ENCODE peak calls at places on chromosome 3, in six cellular contexts. One of them, this sample, is unnamed.

GRCh38 chr3:146160233-146160963 is 586 bp downstream of the PLOD2 start:
- DNase-seq in left ventricle myocardium inferior: peak
- DNase-seq in cardiac muscle cell: peak
- DNase-seq in GM12865: peak
- DNase-seq in dorsolateral prefrontal cortex: peak
- DNase-seq in lower leg skin: peak
- DNase-seq in this sample: no peak

GRCh38 chr3:3237979-3238378 is 58.5 kb upstream of the CRBN start:
- DNase-seq in cardiac muscle cell: no peak
- DNase-seq in GM12865: no peak
- DNase-seq in left ventricle myocardium inferior: no peak
- DNase-seq in dorsolateral prefrontal cortex: no peak
- DNase-seq in lower leg skin: no peak
- DNase-seq in this sample: no peak

GRCh38 chr3:72655151-72655551 is 193.1 kb downstream of the SHQ1 start:
- DNase-seq in dorsolateral prefrontal cortex: peak
- DNase-seq in GM12865: no peak
- DNase-seq in left ventricle myocardium inferior: no peak
- DNase-seq in cardiac muscle cell: peak
- DNase-seq in lower leg skin: no peak
- DNase-seq in this sample: no peak

GRCh38 chr3:133663569-133664313 is 2.0 kb upstream of the TOPBP1 start:
- DNase-seq in dorsolateral prefrontal cortex: no peak
- DNase-seq in GM12865: peak
- DNase-seq in left ventricle myocardium inferior: no peak
- DNase-seq in lower leg skin: no peak
- DNase-seq in cardiac muscle cell: peak
- DNase-seq in this sample: no peak

GRCh38 chr3:87957575-87957974 is 101.2 kb downstream of the CGGBP1 start:
- DNase-seq in lower leg skin: no peak
- DNase-seq in GM12865: no peak
- DNase-seq in dorsolateral prefrontal cortex: no peak
- DNase-seq in cardiac muscle cell: no peak
- DNase-seq in left ventricle myocardium inferior: no peak
- DNase-seq in this sample: no peak

GRCh38 chr3:111799951-111800350 is 59.1 kb upstream of the PHLDB2 start:
- DNase-seq in dorsolateral prefrontal cortex: no peak
- DNase-seq in lower leg skin: no peak
- DNase-seq in GM12865: no peak
- DNase-seq in left ventricle myocardium inferior: no peak
- DNase-seq in cardiac muscle cell: no peak
- DNase-seq in this sample: no peak

GRCh38 chr3:196097373-196098154 is 15.7 kb upstream of the TFRC start:
- DNase-seq in cardiac muscle cell: no peak
- DNase-seq in lower leg skin: no peak
- DNase-seq in left ventricle myocardium inferior: no peak
- DNase-seq in dorsolateral prefrontal cortex: no peak
- DNase-seq in GM12865: no peak
- DNase-seq in this sample: no peak

GRCh38 chr3:46538803-46539442 is 27.2 kb downstream of the LRRC2 start:
- DNase-seq in GM12865: peak
- DNase-seq in cardiac muscle cell: peak
- DNase-seq in dorsolateral prefrontal cortex: no peak
- DNase-seq in left ventricle myocardium inferior: peak
- DNase-seq in lower leg skin: peak
- DNase-seq in this sample: no peak

GRCh38 chr3:156171517-156172267 is 51.3 kb downstream of the KCNAB1 start:
- DNase-seq in cardiac muscle cell: no peak
- DNase-seq in dorsolateral prefrontal cortex: no peak
- DNase-seq in left ventricle myocardium inferior: no peak
- DNase-seq in lower leg skin: no peak
- DNase-seq in GM12865: no peak
- DNase-seq in this sample: no peak

GRCh38 chr3:107846282-107846852 is 244.5 kb downstream of the CD47 start:
- DNase-seq in left ventricle myocardium inferior: peak
- DNase-seq in lower leg skin: peak
- DNase-seq in cardiac muscle cell: peak
- DNase-seq in dorsolateral prefrontal cortex: peak
- DNase-seq in GM12865: peak
- DNase-seq in this sample: no peak

GRCh38 chr3:27219127-27219860 is 149.9 kb downstream of the NEK10 start:
- DNase-seq in GM12865: no peak
- DNase-seq in left ventricle myocardium inferior: no peak
- DNase-seq in dorsolateral prefrontal cortex: no peak
- DNase-seq in cardiac muscle cell: no peak
- DNase-seq in lower leg skin: no peak
- DNase-seq in this sample: no peak

GRCh38 chr3:56254835-56255234 is 213.4 kb downstream of the ERC2 start:
- DNase-seq in left ventricle myocardium inferior: no peak
- DNase-seq in cardiac muscle cell: no peak
- DNase-seq in lower leg skin: no peak
- DNase-seq in dorsolateral prefrontal cortex: no peak
- DNase-seq in GM12865: no peak
- DNase-seq in this sample: no peak

GRCh38 chr3:10286596-10287295 is 6.0 kb downstream of the GHRL start:
- DNase-seq in left ventricle myocardium inferior: no peak
- DNase-seq in lower leg skin: peak
- DNase-seq in cardiac muscle cell: peak
- DNase-seq in GM12865: peak
- DNase-seq in dorsolateral prefrontal cortex: no peak
- DNase-seq in this sample: no peak

GRCh38 chr3:31448035-31448881 is 84.5 kb upstream of the STT3B start:
- DNase-seq in dorsolateral prefrontal cortex: no peak
- DNase-seq in left ventricle myocardium inferior: no peak
- DNase-seq in cardiac muscle cell: peak
- DNase-seq in GM12865: peak
- DNase-seq in lower leg skin: no peak
- DNase-seq in this sample: no peak

GRCh38 chr3:139203752-139204151 is 140.1 kb upstream of the MRPS22 start:
- DNase-seq in left ventricle myocardium inferior: no peak
- DNase-seq in lower leg skin: no peak
- DNase-seq in dorsolateral prefrontal cortex: no peak
- DNase-seq in GM12865: no peak
- DNase-seq in cardiac muscle cell: no peak
- DNase-seq in this sample: no peak

GRCh38 chr3:173584834-173585831 is 187.6 kb downstream of the NLGN1 start:
- DNase-seq in GM12865: no peak
- DNase-seq in dorsolateral prefrontal cortex: peak
- DNase-seq in left ventricle myocardium inferior: peak
- DNase-seq in cardiac muscle cell: peak
- DNase-seq in lower leg skin: no peak
- DNase-seq in this sample: no peak

GRCh38 chr3:44402548-44402947 is 64.0 kb downstream of the TCAIM start:
- DNase-seq in lower leg skin: no peak
- DNase-seq in dorsolateral prefrontal cortex: no peak
- DNase-seq in GM12865: no peak
- DNase-seq in cardiac muscle cell: no peak
- DNase-seq in left ventricle myocardium inferior: no peak
- DNase-seq in this sample: no peak

GRCh38 chr3:49131576-49131975 is 1.3 kb downstream of the LAMB2 start:
- DNase-seq in cardiac muscle cell: no peak
- DNase-seq in dorsolateral prefrontal cortex: no peak
- DNase-seq in lower leg skin: no peak
- DNase-seq in left ventricle myocardium inferior: no peak
- DNase-seq in GM12865: no peak
- DNase-seq in this sample: no peak

GRCh38 chr3:72481542-72481941 is 366.7 kb downstream of the SHQ1 start:
- DNase-seq in cardiac muscle cell: no peak
- DNase-seq in GM12865: peak
- DNase-seq in left ventricle myocardium inferior: no peak
- DNase-seq in dorsolateral prefrontal cortex: no peak
- DNase-seq in lower leg skin: no peak
- DNase-seq in this sample: no peak

GRCh38 chr3:37217098-37217849 is 42.9 kb upstream of the LRRFIP2 start:
- DNase-seq in cardiac muscle cell: no peak
- DNase-seq in lower leg skin: no peak
- DNase-seq in left ventricle myocardium inferior: no peak
- DNase-seq in dorsolateral prefrontal cortex: no peak
- DNase-seq in GM12865: no peak
- DNase-seq in this sample: no peak

GRCh38 chr3:43895573-43895972 is 204.8 kb downstream of the ABHD5 start:
- DNase-seq in dorsolateral prefrontal cortex: no peak
- DNase-seq in cardiac muscle cell: no peak
- DNase-seq in lower leg skin: no peak
- DNase-seq in GM12865: no peak
- DNase-seq in left ventricle myocardium inferior: no peak
- DNase-seq in this sample: no peak

GRCh38 chr3:100210777-100211145 is 50.0 kb upstream of the TBC1D23 start:
- DNase-seq in left ventricle myocardium inferior: no peak
- DNase-seq in dorsolateral prefrontal cortex: no peak
- DNase-seq in lower leg skin: no peak
- DNase-seq in GM12865: peak
- DNase-seq in cardiac muscle cell: peak
- DNase-seq in this sample: peak
- H3K4me3 ChIP-seq in left ventricle myocardium inferior: no peak
- H3K4me3 ChIP-seq in dorsolateral prefrontal cortex: no peak
- H3K4me3 ChIP-seq in lower leg skin: no peak
- H3K4me3 ChIP-seq in GM12865: no peak
- H3K4me3 ChIP-seq in cardiac muscle cell: no peak
- H3K4me3 ChIP-seq in this sample: no peak

GRCh38 chr3:175159202-175159601 is 300.1 kb downstream of the NAALADL2 start:
- DNase-seq in left ventricle myocardium inferior: no peak
- DNase-seq in dorsolateral prefrontal cortex: no peak
- DNase-seq in cardiac muscle cell: no peak
- DNase-seq in lower leg skin: no peak
- DNase-seq in GM12865: no peak
- DNase-seq in this sample: no peak

GRCh38 chr3:175163686-175164085 is 304.6 kb downstream of the NAALADL2 start:
- DNase-seq in GM12865: no peak
- DNase-seq in left ventricle myocardium inferior: no peak
- DNase-seq in lower leg skin: no peak
- DNase-seq in dorsolateral prefrontal cortex: no peak
- DNase-seq in cardiac muscle cell: no peak
- DNase-seq in this sample: no peak

GRCh38 chr3:175161291-175161690 is 302.2 kb downstream of the NAALADL2 start:
- DNase-seq in lower leg skin: no peak
- DNase-seq in cardiac muscle cell: peak
- DNase-seq in left ventricle myocardium inferior: no peak
- DNase-seq in dorsolateral prefrontal cortex: no peak
- DNase-seq in GM12865: no peak
- DNase-seq in this sample: no peak
- TF ChIP-seq CTCF in lower leg skin: no peak
- TF ChIP-seq CTCF in cardiac muscle cell: no peak
- TF ChIP-seq CTCF in left ventricle myocardium inferior: no peak
- TF ChIP-seq CTCF in dorsolateral prefrontal cortex: no peak
- TF ChIP-seq CTCF in GM12865: no peak
- TF ChIP-seq CTCF in this sample: no peak

DNA sequence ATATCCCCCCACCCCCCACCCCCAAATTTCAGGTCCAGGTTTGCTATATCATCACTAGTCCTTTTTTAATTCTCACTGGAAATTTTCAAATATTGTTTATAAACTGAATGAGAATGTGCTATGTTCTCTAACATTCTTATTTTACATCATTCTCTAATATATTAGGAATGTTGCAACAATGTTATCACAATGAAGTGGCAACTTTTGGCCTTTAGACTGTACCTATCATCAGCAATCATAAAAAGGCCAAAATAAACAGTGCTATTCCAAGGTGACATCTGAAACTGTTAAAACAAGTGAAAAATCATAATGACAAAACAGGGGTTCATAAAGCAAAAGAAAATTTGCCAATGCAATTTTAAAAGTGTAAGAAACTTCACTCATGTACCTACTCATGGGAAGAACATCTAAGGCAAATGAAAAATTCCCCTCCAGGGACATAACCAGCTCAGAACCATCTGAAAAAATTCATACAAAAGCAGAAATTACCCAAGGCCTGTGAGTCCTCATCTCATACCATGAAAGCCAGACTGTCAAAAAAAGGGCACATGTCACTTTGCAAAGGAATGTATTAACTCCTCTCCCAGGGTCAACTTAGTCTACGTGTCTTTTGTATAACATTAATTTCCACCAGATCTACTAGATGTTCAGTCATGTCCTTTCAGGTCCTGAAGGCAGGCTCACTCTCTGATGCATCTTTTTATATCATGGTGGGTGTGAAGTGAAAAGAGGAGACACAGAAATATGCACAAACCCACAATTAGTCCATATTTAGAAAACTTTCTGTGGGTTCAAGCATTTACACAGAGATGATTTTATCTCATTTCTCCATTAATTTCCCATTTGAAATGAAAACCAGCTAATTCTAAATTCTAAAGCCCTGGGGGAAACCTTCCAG is 212.0 kb downstream of the CBLB start:
- DNase-seq in GM12865: no peak
- DNase-seq in dorsolateral prefrontal cortex: no peak
- DNase-seq in cardiac muscle cell: no peak
- DNase-seq in left ventricle myocardium inferior: no peak
- DNase-seq in lower leg skin: no peak
- DNase-seq in this sample: no peak
- H3K4me3 ChIP-seq in GM12865: no peak
- H3K4me3 ChIP-seq in dorsolateral prefrontal cortex: no peak
- H3K4me3 ChIP-seq in cardiac muscle cell: no peak
- H3K4me3 ChIP-seq in left ventricle myocardium inferior: no peak
- H3K4me3 ChIP-seq in lower leg skin: no peak
- H3K4me3 ChIP-seq in this sample: no peak

GRCh38 chr3:185216587-185216918 is 37.3 kb downstream of the EHHADH start:
- DNase-seq in left ventricle myocardium inferior: no peak
- DNase-seq in GM12865: no peak
- DNase-seq in cardiac muscle cell: peak
- DNase-seq in dorsolateral prefrontal cortex: no peak
- DNase-seq in lower leg skin: no peak
- DNase-seq in this sample: no peak
- TF ChIP-seq CTCF in left ventricle myocardium inferior: no peak
- TF ChIP-seq CTCF in GM12865: no peak
- TF ChIP-seq CTCF in cardiac muscle cell: no peak
- TF ChIP-seq CTCF in dorsolateral prefrontal cortex: no peak
- TF ChIP-seq CTCF in lower leg skin: no peak
- TF ChIP-seq CTCF in this sample: no peak

GRCh38 chr3:52046914-52047239 is 9.5 kb downstream of the DUSP7 start:
- DNase-seq in cardiac muscle cell: no peak
- DNase-seq in left ventricle myocardium inferior: no peak
- DNase-seq in lower leg skin: no peak
- DNase-seq in GM12865: no peak
- DNase-seq in dorsolateral prefrontal cortex: no peak
- DNase-seq in this sample: no peak
- H3K4me3 ChIP-seq in cardiac muscle cell: no peak
- H3K4me3 ChIP-seq in left ventricle myocardium inferior: no peak
- H3K4me3 ChIP-seq in lower leg skin: no peak
- H3K4me3 ChIP-seq in GM12865: no peak
- H3K4me3 ChIP-seq in dorsolateral prefrontal cortex: no peak
- H3K4me3 ChIP-seq in this sample: peak

GRCh38 chr3:158261371-158261991 is 151.6 kb downstream of the RSRC1 start:
- DNase-seq in dorsolateral prefrontal cortex: no peak
- DNase-seq in lower leg skin: no peak
- DNase-seq in left ventricle myocardium inferior: no peak
- DNase-seq in GM12865: no peak
- DNase-seq in cardiac muscle cell: peak
- DNase-seq in this sample: no peak
- TF ChIP-seq CTCF in dorsolateral prefrontal cortex: no peak
- TF ChIP-seq CTCF in lower leg skin: no peak
- TF ChIP-seq CTCF in left ventricle myocardium inferior: no peak
- TF ChIP-seq CTCF in GM12865: no peak
- TF ChIP-seq CTCF in cardiac muscle cell: peak
- TF ChIP-seq CTCF in this sample: no peak

GRCh38 chr3:129224984-129225393 is 24.4 kb upstream of the COPG1 start:
- DNase-seq in cardiac muscle cell: peak
- DNase-seq in lower leg skin: peak
- DNase-seq in left ventricle myocardium inferior: peak
- DNase-seq in GM12865: no peak
- DNase-seq in dorsolateral prefrontal cortex: peak
- DNase-seq in this sample: peak
- H3K4me3 ChIP-seq in cardiac muscle cell: no peak
- H3K4me3 ChIP-seq in lower leg skin: no peak
- H3K4me3 ChIP-seq in left ventricle myocardium inferior: peak
- H3K4me3 ChIP-seq in GM12865: no peak
- H3K4me3 ChIP-seq in dorsolateral prefrontal cortex: peak
- H3K4me3 ChIP-seq in this sample: no peak

This sample was measured in AG04449.